ENCODE peak calls at places on chromosomes 13 and 19, in five cellular contexts. One of them, this sample, is unnamed. For H3K9me3, the result is how much of the 10 kb centered on the place peaks cover.

GRCh38 chr19:8973501-8974091 is 36.6 kb downstream of the MUC16 start:
- DNase-seq in heart left ventricle: no peak
- DNase-seq in A549: no peak
- DNase-seq in osteoblast: no peak
- DNase-seq in CD4-positive, alpha-beta T cell: no peak
- DNase-seq in this sample: no peak

GRCh38 chr19:6712231-6712630 is 8.2 kb downstream of the C3 start:
- DNase-seq in CD4-positive, alpha-beta T cell: no peak
- DNase-seq in A549: no peak
- DNase-seq in heart left ventricle: no peak
- DNase-seq in osteoblast: peak
- DNase-seq in this sample: no peak

GRCh38 chr13:23749288-23749880 is 139.8 kb downstream of the MIPEP start:
- DNase-seq in CD4-positive, alpha-beta T cell: no peak
- DNase-seq in osteoblast: no peak
- DNase-seq in A549: no peak
- DNase-seq in heart left ventricle: no peak
- DNase-seq in this sample: no peak

GRCh38 chr13:24671367-24672117 is 8.7 kb upstream of the ATP12A start:
- DNase-seq in heart left ventricle: no peak
- DNase-seq in osteoblast: peak
- DNase-seq in A549: peak
- DNase-seq in CD4-positive, alpha-beta T cell: no peak
- DNase-seq in this sample: peak

GRCh38 chr19:35462476-35462953 is 14.5 kb downstream of the FFAR2 start:
- DNase-seq in heart left ventricle: no peak
- DNase-seq in CD4-positive, alpha-beta T cell: peak
- DNase-seq in osteoblast: no peak
- DNase-seq in A549: no peak
- DNase-seq in this sample: no peak

GRCh38 chr13:32443111-32443510 is 15.2 kb upstream of the N4BP2L1 start:
- DNase-seq in osteoblast: no peak
- DNase-seq in CD4-positive, alpha-beta T cell: peak
- DNase-seq in heart left ventricle: no peak
- DNase-seq in A549: peak
- DNase-seq in this sample: no peak

GRCh38 chr13:22095794-22096193 is 424.9 kb downstream of the FGF9 start:
- DNase-seq in osteoblast: no peak
- DNase-seq in CD4-positive, alpha-beta T cell: no peak
- DNase-seq in heart left ventricle: no peak
- DNase-seq in A549: no peak
- DNase-seq in this sample: no peak

GRCh38 chr13:68369739-68370138 is 1139.6 kb upstream of the PCDH9 start:
- DNase-seq in heart left ventricle: no peak
- DNase-seq in CD4-positive, alpha-beta T cell: no peak
- DNase-seq in osteoblast: no peak
- DNase-seq in A549: peak
- DNase-seq in this sample: no peak

GRCh38 chr19:16328824-16329482 is 4.3 kb downstream of the KLF2 start:
- DNase-seq in heart left ventricle: peak
- DNase-seq in A549: no peak
- DNase-seq in osteoblast: peak
- DNase-seq in CD4-positive, alpha-beta T cell: peak
- DNase-seq in this sample: no peak

GRCh38 chr13:48892311-48892710 is 83.4 kb upstream of the FNDC3A start:
- DNase-seq in A549: peak
- DNase-seq in CD4-positive, alpha-beta T cell: no peak
- DNase-seq in osteoblast: no peak
- DNase-seq in heart left ventricle: no peak
- DNase-seq in this sample: peak

GRCh38 chr19:49335071-49335783 is at the start of gene CD37:
- DNase-seq in heart left ventricle: peak
- DNase-seq in A549: no peak
- DNase-seq in CD4-positive, alpha-beta T cell: peak
- DNase-seq in osteoblast: peak
- DNase-seq in this sample: no peak

GRCh38 chr13:47672982-47673670 is 327.9 kb downstream of the SUCLA2 start:
- DNase-seq in A549: no peak
- DNase-seq in osteoblast: no peak
- DNase-seq in heart left ventricle: no peak
- DNase-seq in CD4-positive, alpha-beta T cell: no peak
- DNase-seq in this sample: peak

GRCh38 chr19:58559275-58560006 is 1.0 kb upstream of the UBE2M start:
- DNase-seq in CD4-positive, alpha-beta T cell: peak
- DNase-seq in osteoblast: peak
- DNase-seq in A549: peak
- DNase-seq in heart left ventricle: peak
- DNase-seq in this sample: peak

GRCh38 chr13:47656651-47657050 is 344.4 kb downstream of the SUCLA2 start:
- DNase-seq in heart left ventricle: no peak
- DNase-seq in A549: no peak
- DNase-seq in CD4-positive, alpha-beta T cell: no peak
- DNase-seq in osteoblast: no peak
- DNase-seq in this sample: no peak

GRCh38 chr19:55985254-55985653 is 1.3 kb upstream of the NLRP5 start:
- DNase-seq in heart left ventricle: no peak
- DNase-seq in A549: no peak
- DNase-seq in CD4-positive, alpha-beta T cell: no peak
- DNase-seq in osteoblast: no peak
- DNase-seq in this sample: no peak
- H3K9me3 ChIP-seq in heart left ventricle: under half
- H3K9me3 ChIP-seq in A549: under half
- H3K9me3 ChIP-seq in CD4-positive, alpha-beta T cell: under half
- H3K9me3 ChIP-seq in osteoblast: under half
- H3K9me3 ChIP-seq in this sample: under half

GRCh38 chr13:44383945-44384344 is 10.3 kb downstream of the SERP2 start:
- DNase-seq in CD4-positive, alpha-beta T cell: no peak
- DNase-seq in A549: no peak
- DNase-seq in osteoblast: no peak
- DNase-seq in heart left ventricle: no peak
- DNase-seq in this sample: no peak

GRCh38 chr13:44385847-44386246 is 12.2 kb downstream of the SERP2 start:
- DNase-seq in heart left ventricle: no peak
- DNase-seq in A549: no peak
- DNase-seq in CD4-positive, alpha-beta T cell: no peak
- DNase-seq in osteoblast: no peak
- DNase-seq in this sample: no peak

GRCh38 chr13:44386932-44387556 is 13.4 kb downstream of the SERP2 start:
- DNase-seq in heart left ventricle: no peak
- DNase-seq in osteoblast: no peak
- DNase-seq in A549: no peak
- DNase-seq in CD4-positive, alpha-beta T cell: no peak
- DNase-seq in this sample: no peak

GRCh38 chr13:44384778-44385177 is 11.2 kb downstream of the SERP2 start:
- DNase-seq in heart left ventricle: no peak
- DNase-seq in A549: no peak
- DNase-seq in osteoblast: no peak
- DNase-seq in CD4-positive, alpha-beta T cell: no peak
- DNase-seq in this sample: no peak

GRCh38 chr13:44385401-44385800 is 11.8 kb downstream of the SERP2 start:
- DNase-seq in osteoblast: no peak
- DNase-seq in A549: no peak
- DNase-seq in heart left ventricle: no peak
- DNase-seq in CD4-positive, alpha-beta T cell: no peak
- DNase-seq in this sample: no peak
- TF ChIP-seq CTCF in osteoblast: no peak
- TF ChIP-seq CTCF in A549: no peak
- TF ChIP-seq CTCF in heart left ventricle: no peak
- TF ChIP-seq CTCF in CD4-positive, alpha-beta T cell: no peak
- TF ChIP-seq CTCF in this sample: no peak

DNA sequence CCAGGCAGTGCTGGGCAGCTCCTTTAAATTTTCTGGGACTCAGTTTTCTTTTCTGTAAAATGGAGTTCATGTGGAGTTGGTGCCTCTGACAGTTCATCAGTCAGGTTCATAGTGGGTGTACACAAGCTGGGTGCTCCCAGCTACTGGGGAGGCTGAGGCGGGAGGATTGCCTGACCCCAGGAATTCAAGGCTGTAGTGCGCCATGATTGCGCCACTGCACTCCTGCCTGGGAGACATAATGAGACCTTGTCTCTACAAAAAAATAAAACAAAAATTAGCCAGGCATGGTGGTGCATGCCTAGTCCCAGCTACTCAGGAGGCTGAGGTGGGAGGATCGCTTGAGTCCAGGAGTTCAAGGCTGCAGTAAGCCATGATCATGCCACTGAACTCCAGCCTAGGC is 21.1 kb downstream of the IQCN start:
- DNase-seq in heart left ventricle: no peak
- DNase-seq in osteoblast: peak
- DNase-seq in CD4-positive, alpha-beta T cell: no peak
- DNase-seq in A549: no peak
- DNase-seq in this sample: no peak
- H3K9me3 ChIP-seq in heart left ventricle: under half
- H3K9me3 ChIP-seq in osteoblast: under half
- H3K9me3 ChIP-seq in CD4-positive, alpha-beta T cell: under half
- H3K9me3 ChIP-seq in A549: under half
- H3K9me3 ChIP-seq in this sample: under half

GRCh38 chr13:113207890-113208423 is 512 bp downstream of the PCID2 start:
- DNase-seq in osteoblast: peak
- DNase-seq in heart left ventricle: peak
- DNase-seq in A549: no peak
- DNase-seq in CD4-positive, alpha-beta T cell: no peak
- DNase-seq in this sample: no peak
- TF ChIP-seq CTCF in osteoblast: no peak
- TF ChIP-seq CTCF in heart left ventricle: no peak
- TF ChIP-seq CTCF in A549: no peak
- TF ChIP-seq CTCF in CD4-positive, alpha-beta T cell: no peak
- TF ChIP-seq CTCF in this sample: peak

GRCh38 chr13:77574076-77574475 is 38.6 kb downstream of the SCEL start:
- DNase-seq in A549: no peak
- DNase-seq in CD4-positive, alpha-beta T cell: no peak
- DNase-seq in osteoblast: no peak
- DNase-seq in heart left ventricle: no peak
- DNase-seq in this sample: no peak

DNA sequence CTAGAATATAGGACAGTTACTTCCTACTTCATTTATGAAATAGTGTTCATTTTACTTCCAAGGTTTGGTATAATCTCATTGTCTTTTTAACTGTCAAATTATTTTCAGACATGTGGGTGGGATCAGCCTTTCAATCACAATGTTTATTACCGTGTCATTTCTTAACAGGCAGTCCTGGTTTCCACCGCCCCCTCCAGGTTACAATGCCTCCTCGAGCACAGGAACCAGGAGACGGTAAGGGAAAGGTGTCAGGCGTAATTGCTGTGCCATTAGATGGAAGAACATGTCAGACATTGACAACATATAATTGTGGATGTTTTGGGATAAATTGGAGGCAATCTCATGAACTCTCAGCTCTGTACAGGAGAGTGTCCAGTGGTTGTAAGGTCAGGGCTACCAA is 36.5 kb downstream of the SCEL start:
- DNase-seq in A549: no peak
- DNase-seq in osteoblast: no peak
- DNase-seq in heart left ventricle: no peak
- DNase-seq in CD4-positive, alpha-beta T cell: no peak
- DNase-seq in this sample: no peak
- H3K9me3 ChIP-seq in A549: under half
- H3K9me3 ChIP-seq in osteoblast: under half
- H3K9me3 ChIP-seq in heart left ventricle: under half
- H3K9me3 ChIP-seq in CD4-positive, alpha-beta T cell: under half
- H3K9me3 ChIP-seq in this sample: under half

GRCh38 chr13:38641164-38641948 is 45.5 kb upstream of the FREM2 start:
- DNase-seq in osteoblast: no peak
- DNase-seq in CD4-positive, alpha-beta T cell: no peak
- DNase-seq in heart left ventricle: no peak
- DNase-seq in A549: no peak
- DNase-seq in this sample: no peak
- TF ChIP-seq CTCF in osteoblast: peak
- TF ChIP-seq CTCF in CD4-positive, alpha-beta T cell: no peak
- TF ChIP-seq CTCF in heart left ventricle: no peak
- TF ChIP-seq CTCF in A549: no peak
- TF ChIP-seq CTCF in this sample: peak

GRCh38 chr13:72101768-72102400 is 234.9 kb upstream of the DACH1 start:
- DNase-seq in CD4-positive, alpha-beta T cell: no peak
- DNase-seq in heart left ventricle: no peak
- DNase-seq in A549: no peak
- DNase-seq in osteoblast: no peak
- DNase-seq in this sample: no peak
- H3K9me3 ChIP-seq in CD4-positive, alpha-beta T cell: under half
- H3K9me3 ChIP-seq in heart left ventricle: under half
- H3K9me3 ChIP-seq in A549: under half
- H3K9me3 ChIP-seq in osteoblast: under half
- H3K9me3 ChIP-seq in this sample: under half

This sample was measured in AG04450.